ENCODE peak calls at places on chromosomes 3 and 15, in six cellular contexts. B is G401, E is hepatic stellate cell, D is endothelial cell, M is esophagus muscularis mucosa, P is mesendoderm. H is an unnamed sample.
A peak's percentile ranks its signal among the peaks of the same experiment; 100 is the strongest.

GRCh38 chr15:99016680-99017321 is 9.2 kb upstream of the PGPEP1L start:
- DNase-seq in B (no peak), E (peak; percentile 57), D (peak; percentile 18), M (peak; percentile 88), P (peak; percentile 59), H (no peak)

GRCh38 chr3:43727930-43728329 is 37.2 kb downstream of the ABHD5 start:
- DNase-seq in B (no peak), E (no peak), D (no peak), M (no peak), P (no peak), H (no peak)

GRCh38 chr3:148992027-148992634 is 791 bp downstream of the GYG1 start:
- DNase-seq in B (peak; percentile 44), E (peak; percentile 38), D (peak; percentile 45), M (no peak), P (peak; percentile 40), H (no peak)

GRCh38 chr3:47984089-47984759 is 32.0 kb downstream of the MAP4 start:
- DNase-seq in B (no peak), E (peak; percentile 22), D (no peak), M (no peak), P (peak; percentile 31), H (no peak)

GRCh38 chr15:63490345-63491034 is 13.9 kb upstream of the USP3 start:
- DNase-seq in B (no peak), E (no peak), D (no peak), M (no peak), P (no peak), H (no peak)

GRCh38 chr3:158672293-158673176 is at the start of gene LXN:
- DNase-seq in B (peak; percentile 93), E (peak; percentile 81), D (peak; percentile 89), M (peak; percentile 94), P (peak; percentile 97), H (no peak)

GRCh38 chr3:152235709-152236298 is 32.9 kb upstream of the MBNL1 start:
- DNase-seq in B (no peak), E (no peak), D (no peak), M (no peak), P (peak; percentile 55), H (no peak)

GRCh38 chr15:59998256-59999063 is 5.7 kb upstream of the FOXB1 start:
- DNase-seq in B (no peak), E (no peak), D (no peak), M (no peak), P (no peak), H (no peak)

GRCh38 chr15:96162322-96162721 is 168.2 kb upstream of the NR2F2 start:
- DNase-seq in B (no peak), E (no peak), D (no peak), M (no peak), P (no peak), H (no peak)

GRCh38 chr3:64031540-64032533 is 8.5 kb upstream of the PSMD6 start:
- DNase-seq in B (no peak), E (no peak), D (no peak), M (no peak), P (peak; percentile 36), H (no peak)

GRCh38 chr15:80550910-80551265 is 144.2 kb upstream of the ABHD17C start:
- DNase-seq in B (no peak), E (no peak), D (no peak), M (no peak), P (no peak), H (no peak)

GRCh38 chr3:14319654-14320182 is 82.7 kb upstream of the SLC6A6 start:
- DNase-seq in B (peak; percentile 36), E (peak; percentile 90), D (peak; percentile 73), M (no peak), P (peak; percentile 98), H (peak; percentile 36)

GRCh38 chr15:35713733-35714132 is 167.8 kb upstream of the DPH6 start:
- DNase-seq in B (no peak), E (peak; percentile 20), D (no peak), M (no peak), P (peak; percentile 47), H (no peak)

GRCh38 chr15:69729167-69729748 is 276.6 kb downstream of the RPLP1 start:
- DNase-seq in B (no peak), E (no peak), D (peak; percentile 60), M (no peak), P (peak; percentile 40), H (peak; percentile 1)

GRCh38 chr3:53766706-53767105 is 79.5 kb downstream of the CHDH start:
- DNase-seq in B (no peak), E (no peak), D (no peak), M (no peak), P (no peak), H (no peak)

GRCh38 chr15:38474155-38474757 is 20.3 kb downstream of the FAM98B start:
- DNase-seq in B (peak; percentile 93), E (no peak), D (peak; percentile 33), M (no peak), P (peak; percentile 66), H (peak; percentile 10)

GRCh38 chr3:122183521-122183892 is at the start of gene CASR:
- DNase-seq in B (no peak), E (no peak), D (peak; percentile 23), M (no peak), P (peak; percentile 38), H (no peak)

GRCh38 chr3:45906681-45907220 is 20.4 kb downstream of the CCR9 start:
- DNase-seq in B (no peak), E (peak; percentile 67), D (peak; percentile 33), M (no peak), P (peak; percentile 52), H (no peak)

GRCh38 chr15:70795311-70795665 is 31.9 kb upstream of the UACA start:
- DNase-seq in B (no peak), E (peak; percentile 87), D (no peak), M (no peak), P (no peak), H (no peak)

GRCh38 chr15:41950505-41950904 is 21.9 kb downstream of the EHD4 start:
- DNase-seq in B (no peak), E (no peak), D (no peak), M (no peak), P (no peak), H (no peak)

GRCh38 chr15:44722011-44722410 is 10.7 kb downstream of the B2M start:
- DNase-seq in B (no peak), E (no peak), D (no peak), M (no peak), P (no peak), H (no peak)

GRCh38 chr3:31009881-31010280 is 115.4 kb upstream of the GADL1 start:
- DNase-seq in B (no peak), E (no peak), D (no peak), M (no peak), P (peak; percentile 98), H (no peak)

GRCh38 chr15:97652700-97653167 is 307.8 kb upstream of the ARRDC4 start:
- DNase-seq in B (no peak), E (no peak), D (peak; percentile 33), M (no peak), P (peak; percentile 42), H (peak; percentile 47)

GRCh38 chr3:107644631-107645030 is 121.9 kb downstream of the BBX start:
- DNase-seq in B (no peak), E (no peak), D (no peak), M (no peak), P (no peak), H (no peak)

GRCh38 chr3:172647823-172648222 is 63.0 kb downstream of the NCEH1 start:
- DNase-seq in B (peak; percentile 48), E (no peak), D (no peak), M (peak; percentile 7), P (no peak), H (peak; percentile 71)

GRCh38 chr15:84764989-84765388 is 16.6 kb downstream of the ZNF592 start:
- DNase-seq in B (no peak), E (no peak), D (no peak), M (no peak), P (no peak), H (no peak)

GRCh38 chr15:99568548-99569352 is 3.0 kb downstream of the MEF2A start:
- DNase-seq in B (peak; percentile 45), E (peak; percentile 57), D (no peak), M (no peak), P (peak; percentile 54), H (no peak)

GRCh38 chr3:89113887-89114840 is 6.7 kb downstream of the EPHA3 start:
- DNase-seq in B (peak; percentile 15), E (peak; percentile 34), D (peak; percentile 79), M (no peak), P (peak; percentile 88), H (peak; percentile 82)

H was measured in SHP77.